ENCODE peak calls at places on chromosomes 4 and X, in eight cellular contexts. X is astrocyte, N is cardiac muscle cell, A is HepG2, Q is HCT116, H is GM06990, E is fibroblast of the aortic adventitia, M is fibroblast of lung. R is an unnamed sample.

GRCh38 chr4:80202190-80202711 is 4.9 kb downstream of the PRDM8 start:
- DNase-seq in X (peak), N (peak), A (no peak), Q (no peak), H (peak), E (peak), M (peak), R (no peak)

GRCh38 chrX:149830192-149830873 is 48.6 kb downstream of the MAGEA9 start:
- DNase-seq in X (peak), N (peak), A (no peak), Q (no peak), H (peak), E (peak), M (peak), R (no peak)

GRCh38 chr4:172155838-172156345 is 342.7 kb downstream of the GALNTL6 start:
- DNase-seq in X (no peak), N (no peak), A (no peak), Q (no peak), H (no peak), E (no peak), M (no peak), R (no peak)

GRCh38 chr4:163164591-163164990 is 2.1 kb downstream of the NAF1 start:
- DNase-seq in X (peak), N (no peak), A (no peak), Q (no peak), H (no peak), E (peak), M (peak), R (no peak)

GRCh38 chr4:5168891-5169290 is 117.6 kb downstream of the STK32B start:
- DNase-seq in X (no peak), N (no peak), A (no peak), Q (no peak), H (no peak), E (no peak), M (no peak), R (no peak)

GRCh38 chrX:11285661-11286060 is 7.6 kb upstream of the AMELX start:
- DNase-seq in X (no peak), N (no peak), A (no peak), Q (no peak), H (no peak), E (no peak), M (no peak), R (no peak)

GRCh38 chr4:56099378-56099786 is 150.6 kb downstream of the CEP135 start:
- DNase-seq in X (peak), N (no peak), A (no peak), Q (no peak), H (no peak), E (peak), M (peak), R (no peak)

GRCh38 chr4:83964996-83965541 is 429.2 kb downstream of the GPAT3 start:
- DNase-seq in X (peak), N (no peak), A (no peak), Q (no peak), H (peak), E (peak), M (peak), R (no peak)

GRCh38 chrX:136577562-136577961 is 45.5 kb downstream of the VGLL1 start:
- DNase-seq in X (peak), N (peak), A (peak), Q (peak), H (no peak), E (peak), M (peak), R (no peak)

GRCh38 chr4:94819371-94819770 is 61.6 kb downstream of the BMPR1B start:
- DNase-seq in X (no peak), N (peak), A (no peak), Q (no peak), H (no peak), E (no peak), M (no peak), R (no peak)

GRCh38 chr4:139530833-139531427 is 25.1 kb downstream of the SETD7 start:
- DNase-seq in X (no peak), N (peak), A (peak), Q (peak), H (no peak), E (peak), M (peak), R (no peak)

GRCh38 chr4:37985730-37986275 is 25.6 kb downstream of the PTTG2 start:
- DNase-seq in X (no peak), N (no peak), A (no peak), Q (no peak), H (no peak), E (no peak), M (no peak), R (no peak)

GRCh38 chr4:138749303-138749702 is 266.3 kb upstream of the NOCT start:
- DNase-seq in X (peak), N (peak), A (no peak), Q (no peak), H (no peak), E (peak), M (peak), R (no peak)

GRCh38 chrX:47380268-47380667 is 9.9 kb downstream of the ZNF157 start:
- DNase-seq in X (no peak), N (no peak), A (peak), Q (no peak), H (no peak), E (no peak), M (no peak), R (peak)

GRCh38 chr4:56979674-56980073 is 978 bp downstream of the POLR2B start:
- DNase-seq in X (no peak), N (peak), A (peak), Q (no peak), H (no peak), E (no peak), M (no peak), R (no peak)

GRCh38 chr4:119209077-119209476 is 3.4 kb upstream of the USP53 start:
- DNase-seq in X (peak), N (no peak), A (peak), Q (peak), H (no peak), E (peak), M (peak), R (no peak)

GRCh38 chrX:19776753-19777152 is 110.6 kb downstream of the SH3KBP1 start:
- DNase-seq in X (no peak), N (no peak), A (no peak), Q (no peak), H (peak), E (no peak), M (no peak), R (no peak)

GRCh38 chr4:184384056-184384809 is 90.1 kb downstream of the IRF2 start:
- DNase-seq in X (peak), N (peak), A (peak), Q (no peak), H (peak), E (peak), M (peak), R (peak)

GRCh38 chr4:83606898-83607297 is 71.0 kb downstream of the GPAT3 start:
- DNase-seq in X (no peak), N (no peak), A (no peak), Q (no peak), H (no peak), E (no peak), M (no peak), R (no peak)

GRCh38 chr4:128517739-128518510 is 230.3 kb upstream of the PGRMC2 start:
- DNase-seq in X (peak), N (no peak), A (peak), Q (peak), H (peak), E (peak), M (peak), R (peak)

GRCh38 chr4:143294310-143294709 is 42.4 kb upstream of the GAB1 start:
- DNase-seq in X (peak), N (no peak), A (no peak), Q (no peak), H (no peak), E (peak), M (peak), R (no peak)

GRCh38 chrX:52424658-52425057 is 55.8 kb downstream of the XAGE2 start:
- DNase-seq in X (peak), N (no peak), A (no peak), Q (no peak), H (no peak), E (peak), M (peak), R (no peak)

GRCh38 chr4:62377245-62377644 is 1177.1 kb downstream of the ADGRL3 start:
- DNase-seq in X (no peak), N (no peak), A (no peak), Q (no peak), H (no peak), E (no peak), M (no peak), R (no peak)

GRCh38 chrX:45758738-45759397 is 558.2 kb upstream of the DIPK2B start:
- DNase-seq in X (peak), N (no peak), A (no peak), Q (no peak), H (peak), E (no peak), M (peak), R (no peak)

GRCh38 chr4:147877308-147877771 is 145.5 kb downstream of the ARHGAP10 start:
- DNase-seq in X (no peak), N (no peak), A (no peak), Q (no peak), H (no peak), E (no peak), M (no peak), R (no peak)

GRCh38 chr4:142307857-142308256 is 538.2 kb downstream of the INPP4B start:
- DNase-seq in X (no peak), N (no peak), A (no peak), Q (no peak), H (no peak), E (no peak), M (peak), R (no peak)

GRCh38 chrX:47620303-47620685 is 637 bp upstream of the SYN1 start:
- DNase-seq in X (no peak), N (no peak), A (no peak), Q (no peak), H (no peak), E (no peak), M (no peak), R (no peak)

GRCh38 chr4:13601848-13602247 is 25.7 kb downstream of the BOD1L1 start:
- DNase-seq in X (no peak), N (no peak), A (no peak), Q (no peak), H (no peak), E (no peak), M (no peak), R (no peak)

GRCh38 chr4:102525099-102525498 is 23.9 kb downstream of the NFKB1 start:
- DNase-seq in X (no peak), N (no peak), A (no peak), Q (no peak), H (no peak), E (peak), M (no peak), R (no peak)

GRCh38 chr4:102526532-102526931 is 25.4 kb downstream of the NFKB1 start:
- DNase-seq in X (no peak), N (no peak), A (no peak), Q (no peak), H (no peak), E (no peak), M (no peak), R (no peak)

GRCh38 chr4:102529977-102530376 is 28.8 kb downstream of the NFKB1 start:
- DNase-seq in X (no peak), N (no peak), A (no peak), Q (no peak), H (no peak), E (no peak), M (no peak), R (no peak)

GRCh38 chr4:102525556-102525955 is 24.4 kb downstream of the NFKB1 start:
- DNase-seq in X (no peak), N (no peak), A (no peak), Q (no peak), H (no peak), E (no peak), M (no peak), R (no peak)

GRCh38 chr4:102527695-102528094 is 26.5 kb downstream of the NFKB1 start:
- DNase-seq in X (no peak), N (no peak), A (no peak), Q (no peak), H (no peak), E (no peak), M (no peak), R (no peak)
- H3K4me3 ChIP-seq in X (no peak), N (no peak), A (no peak), Q (no peak), H (no peak), E (no peak), M (no peak), R (no peak)

GRCh38 chrX:9467181-9467580 is 2.3 kb downstream of the TBL1X start:
- DNase-seq in X (no peak), N (no peak), A (no peak), Q (no peak), H (no peak), E (no peak), M (no peak), R (no peak)
- H3K4me3 ChIP-seq in X (peak), N (no peak), A (peak), Q (no peak), H (no peak), E (no peak), M (peak), R (no peak)

GRCh38 chrX:130385520-130385919 is at the start of gene GPR119:
- DNase-seq in X (no peak), N (no peak), A (no peak), Q (no peak), H (no peak), E (no peak), M (no peak), R (no peak)

GRCh38 chrX:130386408-130386808 is 934 bp upstream of the GPR119 start:
- DNase-seq in X (no peak), N (no peak), A (peak), Q (no peak), H (no peak), E (no peak), M (no peak), R (no peak)
- H3K4me3 ChIP-seq in X (no peak), N (no peak), A (no peak), Q (no peak), H (no peak), E (no peak), M (no peak), R (no peak)

GRCh38 chrX:39613508-39613921 is 484.2 kb downstream of the BCOR start:
- DNase-seq in X (no peak), N (peak), A (no peak), Q (no peak), H (peak), E (no peak), M (peak), R (no peak)
- H3K4me3 ChIP-seq in X (peak), N (peak), A (no peak), Q (peak), H (peak), E (no peak), M (no peak), R (peak)

GRCh38 chrX:153685751-153686676 is 1.7 kb upstream of the SLC6A8 start:
- DNase-seq in X (no peak), N (no peak), A (no peak), Q (no peak), H (no peak), E (no peak), M (no peak), R (no peak)
- H3K4me3 ChIP-seq in X (no peak), N (no peak), A (peak), Q (no peak), H (no peak), E (no peak), M (no peak), R (no peak)

DNA sequence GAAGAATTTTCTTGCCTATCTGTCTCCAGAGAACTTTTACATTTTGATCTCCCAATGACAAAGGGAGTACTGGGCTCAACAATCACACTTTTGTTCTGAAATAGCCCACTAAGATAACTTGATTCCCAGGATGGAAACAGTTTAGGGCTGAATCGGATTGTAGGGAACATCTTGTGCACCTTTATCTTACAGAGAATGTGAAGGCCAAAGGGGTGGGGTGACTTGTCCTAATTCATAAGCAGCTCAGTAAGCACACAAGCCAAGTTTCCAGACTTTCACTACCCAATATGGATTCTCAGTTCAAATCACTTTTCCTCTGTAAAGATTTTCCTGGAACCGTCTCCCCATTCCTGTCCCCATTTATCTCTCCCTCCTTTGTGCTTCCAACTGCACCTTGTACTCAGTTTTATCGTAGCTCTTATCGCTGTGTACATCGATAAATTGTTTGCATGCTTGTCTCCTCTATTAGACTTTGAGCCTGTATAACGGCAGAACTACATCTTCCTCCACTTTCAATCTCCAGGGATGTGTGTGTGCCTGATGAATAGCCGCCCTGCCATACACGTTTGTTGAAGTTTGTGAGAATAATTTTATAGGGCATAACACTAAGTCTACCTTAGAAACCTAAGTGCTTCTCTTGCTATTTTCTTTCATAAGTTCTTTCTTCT is 77.4 kb downstream of the MBNL3 start:
- DNase-seq in X (no peak), N (no peak), A (peak), Q (no peak), H (no peak), E (no peak), M (no peak), R (no peak)
- H3K4me3 ChIP-seq in X (no peak), N (no peak), A (peak), Q (no peak), H (no peak), E (no peak), M (no peak), R (no peak)

GRCh38 chr4:179823342-179823741 is 2381.1 kb upstream of the AGA start:
- DNase-seq in X (no peak), N (no peak), A (no peak), Q (no peak), H (no peak), E (no peak), M (no peak), R (no peak)
- H3K4me3 ChIP-seq in X (no peak), N (no peak), A (no peak), Q (no peak), H (no peak), E (no peak), M (no peak), R (no peak)

GRCh38 chr4:121381148-121381462 is 287 bp upstream of the QRFPR start:
- DNase-seq in X (no peak), N (no peak), A (no peak), Q (no peak), H (no peak), E (no peak), M (no peak), R (no peak)
- H3K4me3 ChIP-seq in X (no peak), N (peak), A (no peak), Q (no peak), H (no peak), E (peak), M (no peak), R (no peak)

R was measured in GM12864.